ENCODE peak calls at places on chromosomes 4 and X, in four cellular contexts. G is GM12878, B is K562, K is H1. D is an unnamed sample.

GRCh38 chrX:47078129-47079043 is at the start of gene RGN:
- DNase-seq in K (no peak), G (no peak), B (no peak), D (no peak)

GRCh38 chr4:56241500-56241899 is 145.8 kb downstream of the AASDH start:
- DNase-seq in G (no peak), B (no peak), K (no peak), D (no peak)

GRCh38 chr4:46937493-46937892 is 28.4 kb upstream of the COX7B2 start:
- DNase-seq in G (no peak), B (no peak), K (no peak), D (no peak)

GRCh38 chrX:79065696-79066095 is 78.8 kb upstream of the GPR174 start:
- DNase-seq in B (no peak), G (peak), K (no peak), D (no peak)

GRCh38 chrX:72460715-72461114 is 111.9 kb downstream of the HDAC8 start:
- DNase-seq in B (no peak), G (no peak), K (no peak), D (no peak)

GRCh38 chr4:70182517-70183167 is 12.9 kb upstream of the ODAM start:
- DNase-seq in G (no peak), K (no peak), B (no peak), D (no peak)

GRCh38 chr4:102620697-102621497 is 119.7 kb downstream of the NFKB1 start:
- DNase-seq in G (no peak), B (peak), K (no peak), D (peak)

GRCh38 chrX:129996120-129996519 is 13.7 kb downstream of the BCORL1 start:
- DNase-seq in K (no peak), G (no peak), B (peak), D (no peak)

GRCh38 chr4:145887241-145887964 is 51.2 kb downstream of the ZNF827 start:
- DNase-seq in B (no peak), G (no peak), K (peak), D (no peak)

GRCh38 chr4:114036426-114036825 is 57.0 kb upstream of the ARSJ start:
- DNase-seq in B (no peak), G (no peak), K (no peak), D (no peak)

GRCh38 chr4:5040839-5041238 is 10.4 kb upstream of the STK32B start:
- DNase-seq in G (no peak), B (peak), K (no peak), D (no peak)

GRCh38 chrX:134460861-134461218 is 875 bp downstream of the HPRT1 start:
- DNase-seq in G (no peak), B (peak), K (no peak), D (no peak)

GRCh38 chr4:185709802-185710486 is 102.0 kb downstream of the SORBS2 start:
- DNase-seq in K (no peak), G (no peak), B (no peak), D (no peak)

GRCh38 chr4:154623995-154624394 is 11.5 kb upstream of the FGG start:
- DNase-seq in G (no peak), B (no peak), K (no peak), D (no peak)

GRCh38 chrX:118528089-118528753 is 32.6 kb downstream of the DOCK11 start:
- DNase-seq in G (peak), K (no peak), B (no peak), D (no peak)

GRCh38 chrX:2689773-2690666 is 1.1 kb upstream of the CD99 start:
- DNase-seq in B (no peak), G (no peak), K (no peak), D (no peak)

GRCh38 chr4:186347743-186348142 is 81.8 kb downstream of the F11 start:
- DNase-seq in K (no peak), G (no peak), B (no peak), D (no peak)

GRCh38 chr4:61992351-61992750 is 792.2 kb downstream of the ADGRL3 start:
- DNase-seq in B (no peak), G (no peak), K (no peak), D (no peak)

GRCh38 chrX:118117069-118117405 is 427 bp upstream of the KLHL13 start:
- DNase-seq in B (no peak), G (no peak), K (no peak), D (no peak)

GRCh38 chr4:118760092-118760491 is 74.9 kb downstream of the METTL14 start:
- DNase-seq in G (no peak), K (no peak), B (no peak), D (no peak)

GRCh38 chr4:77922158-77923094 is 59.8 kb downstream of the MRPL1 start:
- DNase-seq in B (no peak), K (no peak), G (no peak), D (no peak)

GRCh38 chrX:136495043-136495442 is 2.3 kb upstream of the HTATSF1 start:
- DNase-seq in B (no peak), G (no peak), K (no peak), D (no peak)

GRCh38 chrX:107738768-107739167 is 36.8 kb downstream of the TSC22D3 start:
- DNase-seq in B (no peak), K (no peak), G (no peak), D (no peak)

GRCh38 chr4:177490769-177491168 is 48.5 kb upstream of the AGA start:
- DNase-seq in B (no peak), G (no peak), K (no peak), D (no peak)

GRCh38 chr4:4480205-4480604 is 61.6 kb downstream of the STX18 start:
- DNase-seq in G (no peak), K (no peak), B (no peak), D (no peak)

GRCh38 chr4:184568770-184569169 is 80.5 kb downstream of the CASP3 start:
- DNase-seq in K (no peak), G (peak), B (no peak), D (no peak)

GRCh38 chr4:19266566-19266965 is 985.1 kb upstream of the SLIT2 start:
- DNase-seq in G (no peak), B (no peak), K (no peak), D (no peak)

GRCh38 chr4:4658051-4658450 is 116.2 kb upstream of the STX18 start:
- DNase-seq in K (no peak), B (no peak), G (no peak), D (peak)

GRCh38 chrX:78307665-78308064 is 19.7 kb downstream of the CYSLTR1 start:
- DNase-seq in K (no peak), B (no peak), G (no peak), D (no peak)

GRCh38 chrX:140710710-140711109 is 1.2 kb downstream of the LINC00632 start:
- DNase-seq in G (no peak), B (no peak), K (no peak), D (no peak)

GRCh38 chr4:12679217-12679616 is 804.9 kb downstream of the RAB28 start:
- DNase-seq in B (no peak), G (no peak), K (no peak), D (peak)

GRCh38 chr4:6362896-6363295 is 93.2 kb downstream of the WFS1 start:
- DNase-seq in G (no peak), K (no peak), B (peak), D (no peak)

GRCh38 chr4:76821661-76822060 is 76.3 kb downstream of the SOWAHB start:
- DNase-seq in B (no peak), G (no peak), K (no peak), D (no peak)

GRCh38 chr4:107740381-107740780 is 20.3 kb upstream of the PAPSS1 start:
- DNase-seq in B (peak), G (no peak), K (no peak), D (no peak)

GRCh38 chr4:1449475-1449832 is 43.2 kb upstream of the NKX1-1 start:
- DNase-seq in K (no peak), B (no peak), G (no peak), D (no peak)

GRCh38 chr4:1448589-1449420 is 42.6 kb upstream of the NKX1-1 start:
- DNase-seq in G (no peak), K (no peak), B (no peak), D (no peak)

GRCh38 chr4:1447676-1448588 is 41.7 kb upstream of the NKX1-1 start:
- DNase-seq in B (no peak), G (no peak), K (no peak), D (no peak)

GRCh38 chr4:1446502-1447153 is 40.4 kb upstream of the NKX1-1 start:
- DNase-seq in K (no peak), G (no peak), B (no peak), D (no peak)

DNA sequence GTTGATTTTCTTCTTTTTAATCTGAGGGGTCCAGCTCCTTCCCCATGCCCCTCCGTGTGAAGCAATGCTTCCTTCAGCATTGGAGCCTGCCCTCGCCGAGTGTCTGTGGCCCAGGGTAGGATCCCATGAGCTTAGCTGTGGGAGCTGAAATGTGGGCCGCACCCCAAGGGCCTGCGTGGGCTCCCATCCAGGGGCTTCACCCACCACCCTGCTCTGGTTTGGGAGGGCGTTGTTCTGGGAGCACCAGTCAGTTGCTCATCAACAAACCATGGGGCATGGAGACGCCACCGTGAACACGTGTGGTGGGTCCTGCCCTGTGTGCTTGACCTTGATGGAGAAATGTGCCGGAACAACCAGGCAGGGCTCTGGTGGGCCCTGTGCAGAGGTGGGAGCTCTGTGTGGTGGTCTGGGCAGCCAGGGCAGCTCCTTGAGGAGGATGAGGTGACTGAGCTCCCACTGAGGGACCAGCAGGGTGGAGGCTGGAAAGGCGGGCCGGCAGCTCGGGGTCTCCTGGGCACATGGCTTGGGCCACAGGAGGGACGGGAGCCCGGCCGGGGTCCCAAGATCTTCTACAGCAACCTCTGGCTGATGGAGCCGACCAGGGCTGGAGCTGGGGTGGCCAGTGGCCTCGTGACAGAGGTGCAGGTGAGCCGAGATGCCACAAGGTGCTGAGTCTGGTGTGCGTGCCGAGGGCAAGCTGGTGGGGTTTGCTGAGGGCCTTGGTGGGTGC is 39.6 kb upstream of the NKX1-1 start:
- DNase-seq in K (no peak), G (no peak), B (no peak), D (no peak)
- TF ChIP-seq EGR1 in K (no peak), G (no peak), B (no peak), D (no peak)

GRCh38 chrX:111119341-111119740 is 23.4 kb downstream of the PAK3 start:
- DNase-seq in B (no peak), G (no peak), K (no peak), D (no peak)

GRCh38 chrX:111114806-111115205 is 18.8 kb downstream of the PAK3 start:
- DNase-seq in G (no peak), B (no peak), K (no peak), D (no peak)

DNA sequence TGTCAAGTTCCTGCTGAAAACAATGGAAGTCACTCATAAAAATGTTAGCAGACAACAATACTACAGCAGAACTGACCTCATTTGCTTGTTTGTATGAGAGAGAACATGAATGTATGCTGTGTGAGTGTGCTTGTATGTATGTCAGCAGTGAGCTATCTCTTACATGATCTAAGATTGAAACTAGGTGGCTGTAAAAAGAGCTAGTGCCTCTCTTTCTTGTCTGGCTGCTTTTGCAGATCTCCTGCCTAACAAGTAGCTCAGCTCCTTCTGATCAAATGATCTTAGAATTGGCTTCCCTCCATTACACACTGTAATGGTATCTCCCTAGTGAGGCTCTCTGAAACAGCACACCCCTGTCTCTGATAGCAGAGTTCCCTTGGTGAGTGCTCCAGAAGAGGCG is 20.7 kb downstream of the PAK3 start:
- DNase-seq in B (no peak), G (no peak), K (no peak), D (no peak)
- TF ChIP-seq POLR2A in B (no peak), G (no peak), K (no peak), D (no peak)

GRCh38 chr4:126899382-126899801 is 733.4 kb upstream of the INTU start:
- DNase-seq in B (no peak), G (no peak), K (no peak), D (peak)
- TF ChIP-seq EGR1 in B (no peak), G (no peak), K (no peak), D (no peak)

GRCh38 chr4:84966382-84967291 is at the start of gene WDFY3:
- DNase-seq in B (peak), K (peak), G (no peak), D (peak)
- TF ChIP-seq POLR2A in B (peak), K (peak), G (no peak), D (peak)

GRCh38 chr4:128338634-128339355 is 51.2 kb upstream of the PGRMC2 start:
- DNase-seq in K (no peak), B (peak), G (no peak), D (no peak)
- TF ChIP-seq EGR1 in K (no peak), B (no peak), G (no peak), D (no peak)

GRCh38 chrX:150933945-150934350 is 35.5 kb upstream of the CD99L2 start:
- DNase-seq in K (no peak), G (no peak), B (no peak), D (no peak)
- TF ChIP-seq POLR2A in K (no peak), G (no peak), B (no peak), D (no peak)

GRCh38 chrX:70479970-70480659 is 35.5 kb downstream of the DLG3 start:
- DNase-seq in G (no peak), B (no peak), K (no peak), D (no peak)
- TF ChIP-seq EGR1 in G (no peak), B (no peak), K (no peak), D (no peak)

D was measured in HCT116.